ENCODE peak calls at places on chromosome 3, in five cellular contexts. N, T, M, W and J are unnamed samples.

GRCh38 chr3:101310580-101311375 is 9.6 kb downstream of the IMPG2 start:
- DNase-seq in N (no peak), T (no peak), M (no peak), W (no peak), J (no peak)

GRCh38 chr3:99865321-99865720 is 47.7 kb downstream of the CMSS1 start:
- DNase-seq in N (no peak), T (no peak), M (no peak), W (no peak), J (no peak)

GRCh38 chr3:62096521-62096920 is 276.8 kb downstream of the FEZF2 start:
- DNase-seq in N (no peak), T (no peak), M (no peak), W (no peak), J (no peak)

GRCh38 chr3:8970971-8971589 is 7.8 kb upstream of the RAD18 start:
- DNase-seq in N (peak), T (peak), M (peak), W (peak), J (peak)

GRCh38 chr3:53195602-53196574 is 34.9 kb downstream of the PRKCD start:
- DNase-seq in N (peak), T (peak), M (peak), W (peak), J (peak)

GRCh38 chr3:182979719-182980191 is 583 bp downstream of the DCUN1D1 start:
- DNase-seq in N (peak), T (peak), M (peak), W (peak), J (no peak)

GRCh38 chr3:169145551-169145950 is 518.0 kb downstream of the MECOM start:
- DNase-seq in N (no peak), T (peak), M (no peak), W (no peak), J (no peak)

GRCh38 chr3:174498638-174499037 is 360.5 kb upstream of the NAALADL2 start:
- DNase-seq in N (no peak), T (no peak), M (no peak), W (no peak), J (no peak)

GRCh38 chr3:58666683-58667082 is at the start of gene FAM3D:
- DNase-seq in N (no peak), T (no peak), M (peak), W (no peak), J (no peak)

GRCh38 chr3:153369561-153370374 is 207.7 kb downstream of the RAP2B start:
- DNase-seq in N (no peak), T (no peak), M (no peak), W (no peak), J (no peak)

GRCh38 chr3:105145516-105145915 is 221.2 kb upstream of the ALCAM start:
- DNase-seq in N (no peak), T (no peak), M (no peak), W (no peak), J (no peak)

GRCh38 chr3:64449026-64449425 is 223.8 kb upstream of the PRICKLE2 start:
- DNase-seq in N (no peak), T (no peak), M (no peak), W (no peak), J (no peak)

GRCh38 chr3:3893590-3893989 is 94.4 kb downstream of the LRRN1 start:
- DNase-seq in N (no peak), T (no peak), M (no peak), W (no peak), J (no peak)

GRCh38 chr3:140552403-140552802 is 125.5 kb upstream of the TRIM42 start:
- DNase-seq in N (peak), T (no peak), M (no peak), W (no peak), J (no peak)

GRCh38 chr3:69767571-69767970 is 28.3 kb downstream of the MITF start:
- DNase-seq in N (no peak), T (no peak), M (peak), W (no peak), J (no peak)

GRCh38 chr3:43418601-43419272 is 132.4 kb downstream of the SNRK start:
- DNase-seq in N (no peak), T (no peak), M (peak), W (no peak), J (no peak)

GRCh38 chr3:98567646-98568280 is 25.6 kb downstream of the CPOX start:
- DNase-seq in N (no peak), T (no peak), M (no peak), W (no peak), J (no peak)

GRCh38 chr3:194986208-194987043 is 284.5 kb downstream of the XXYLT1 start:
- DNase-seq in N (no peak), T (no peak), M (no peak), W (no peak), J (no peak)

GRCh38 chr3:48686538-48687219 is 964 bp upstream of the NCKIPSD start:
- DNase-seq in N (no peak), T (no peak), M (no peak), W (no peak), J (no peak)

GRCh38 chr3:133970916-133971315 is 58.8 kb downstream of the SLCO2A1 start:
- DNase-seq in N (no peak), T (no peak), M (no peak), W (no peak), J (no peak)

GRCh38 chr3:155241559-155241958 is 51.9 kb downstream of the STRIT1 start:
- DNase-seq in N (no peak), T (no peak), M (no peak), W (no peak), J (no peak)

GRCh38 chr3:123300056-123300455 is 98.3 kb downstream of the SEC22A start:
- DNase-seq in N (no peak), T (no peak), M (no peak), W (no peak), J (no peak)

GRCh38 chr3:115072265-115073008 is 74.7 kb downstream of the ZBTB20 start:
- DNase-seq in N (no peak), T (peak), M (no peak), W (no peak), J (no peak)

GRCh38 chr3:46998121-46998851 is 18.8 kb downstream of the NBEAL2 start:
- DNase-seq in N (peak), T (no peak), M (peak), W (peak), J (peak)

GRCh38 chr3:154310840-154311239 is 13.4 kb downstream of the DHX36 start:
- DNase-seq in N (no peak), T (no peak), M (no peak), W (no peak), J (no peak)

GRCh38 chr3:45608885-45609284 is 14.3 kb downstream of the LIMD1 start:
- DNase-seq in N (no peak), T (peak), M (no peak), W (no peak), J (no peak)

GRCh38 chr3:15431256-15431837 is 3.9 kb downstream of the EAF1 start:
- DNase-seq in N (no peak), T (no peak), M (no peak), W (no peak), J (no peak)
- H3K4me3 ChIP-seq in N (no peak), T (no peak), M (no peak), W (no peak), J (no peak)

DNA sequence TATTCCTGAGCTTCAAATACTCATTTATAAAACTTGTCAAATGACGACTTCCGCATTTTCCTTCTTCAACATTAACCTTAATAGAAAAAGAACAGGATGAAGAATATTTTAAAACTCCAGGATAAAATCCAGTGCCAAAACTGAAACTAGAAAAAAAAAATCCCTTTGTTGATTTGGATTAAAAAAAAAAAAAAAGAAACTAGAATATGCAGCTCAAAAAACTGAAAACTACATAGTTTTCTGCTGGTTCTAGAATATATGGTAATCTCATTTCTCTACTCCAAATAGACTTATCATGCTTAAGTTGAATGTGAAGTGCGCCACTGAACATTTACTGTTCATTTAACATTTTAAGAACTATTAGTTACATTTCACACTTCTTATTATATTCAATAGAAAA is 6.0 kb downstream of the TRA2B start:
- DNase-seq in N (no peak), T (no peak), M (no peak), W (no peak), J (no peak)
- H3K4me3 ChIP-seq in N (peak), T (no peak), M (peak), W (peak), J (no peak)

DNA sequence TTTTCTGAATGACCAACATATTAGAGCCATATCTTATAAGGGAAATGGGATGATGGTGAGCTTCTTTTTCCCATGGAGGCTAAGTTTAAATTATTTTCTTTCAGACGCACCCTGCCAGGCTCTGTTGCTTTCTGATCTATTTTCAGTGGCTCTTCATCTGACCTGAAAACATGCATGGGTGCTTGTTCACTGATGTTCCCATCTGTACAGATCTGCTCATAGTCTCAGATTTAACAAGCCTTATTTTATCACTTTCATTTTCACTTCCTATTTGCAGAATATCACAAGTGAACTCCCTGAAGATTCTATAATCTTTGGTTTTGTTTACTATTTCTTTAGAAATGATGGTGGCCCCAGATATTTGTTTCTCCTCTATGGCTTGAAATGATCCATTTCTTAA is 31.1 kb upstream of the SUCLG2 start:
- DNase-seq in N (no peak), T (no peak), M (no peak), W (peak), J (no peak)
- H3K4me3 ChIP-seq in N (no peak), T (no peak), M (peak), W (peak), J (no peak)

GRCh38 chr3:11059799-11060115 is 67.2 kb downstream of the SLC6A1 start:
- DNase-seq in N (no peak), T (no peak), M (no peak), W (no peak), J (no peak)

GRCh38 chr3:11057655-11058054 is 65.1 kb downstream of the SLC6A1 start:
- DNase-seq in N (no peak), T (no peak), M (no peak), W (no peak), J (no peak)

GRCh38 chr3:11059090-11059798 is 66.7 kb downstream of the SLC6A1 start:
- DNase-seq in N (peak), T (peak), M (peak), W (no peak), J (peak)

GRCh38 chr3:11062704-11063103 is 70.2 kb downstream of the SLC6A1 start:
- DNase-seq in N (no peak), T (no peak), M (no peak), W (no peak), J (no peak)

DNA sequence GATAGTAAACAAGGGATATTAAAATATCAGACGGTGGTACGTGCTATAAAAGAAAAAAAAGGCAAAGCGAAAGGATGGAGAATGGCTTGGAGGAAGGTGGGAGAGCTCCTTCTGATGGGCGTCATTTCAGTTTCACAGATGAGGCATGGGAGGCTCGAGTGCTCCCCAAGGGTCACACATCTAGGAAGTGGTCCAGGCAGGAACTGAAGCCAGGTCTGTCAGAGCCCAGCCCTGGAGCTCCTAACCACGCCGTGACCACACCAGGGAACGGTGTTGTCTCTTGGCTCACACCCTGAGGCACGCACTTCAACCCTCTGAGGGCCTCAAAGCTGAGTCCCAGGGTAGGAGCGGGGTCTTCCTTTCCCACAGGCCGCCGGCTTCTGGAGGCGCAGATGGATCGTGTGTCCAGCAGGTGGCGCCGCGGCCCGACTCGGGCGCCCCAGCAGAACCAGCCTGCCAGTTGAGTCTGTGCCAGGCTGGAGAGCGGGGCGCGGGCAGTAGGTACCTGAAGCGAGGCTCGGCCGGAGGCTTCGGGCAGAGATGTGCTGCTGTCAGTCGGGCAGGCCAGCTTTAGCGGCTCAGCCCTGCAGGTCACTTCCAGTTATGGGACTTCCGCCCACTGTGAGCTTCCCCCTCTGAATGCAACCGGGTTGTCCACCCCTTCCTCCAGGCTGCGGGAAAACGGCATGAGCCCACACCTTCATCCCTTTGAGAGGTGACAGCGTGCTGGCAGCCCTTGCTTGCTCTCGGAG is 68.1 kb downstream of the SLC6A1 start:
- DNase-seq in N (peak), T (peak), M (peak), W (no peak), J (peak)
- H3K4me3 ChIP-seq in N (peak), T (peak), M (peak), W (no peak), J (peak)

GRCh38 chr3:42052132-42052866 is 38.9 kb upstream of the TRAK1 start:
- DNase-seq in N (no peak), T (no peak), M (no peak), W (no peak), J (no peak)
- H3K4me3 ChIP-seq in N (no peak), T (no peak), M (no peak), W (no peak), J (no peak)

GRCh38 chr3:137766069-137766960 is 2.2 kb downstream of the SOX14 start:
- DNase-seq in N (peak), T (no peak), M (no peak), W (no peak), J (no peak)

GRCh38 chr3:137764001-137764433 is at the start of gene SOX14:
- DNase-seq in N (peak), T (no peak), M (no peak), W (no peak), J (no peak)

GRCh38 chr3:137765310-137766033 is 1.4 kb downstream of the SOX14 start:
- DNase-seq in N (peak), T (no peak), M (no peak), W (no peak), J (no peak)

GRCh38 chr3:137763594-137763938 is 549 bp upstream of the SOX14 start:
- DNase-seq in N (peak), T (no peak), M (no peak), W (no peak), J (no peak)

GRCh38 chr3:137764563-137765309 is 621 bp downstream of the SOX14 start:
- DNase-seq in N (peak), T (no peak), M (no peak), W (no peak), J (no peak)
- H3K4me3 ChIP-seq in N (peak), T (no peak), M (no peak), W (no peak), J (peak)

GRCh38 chr3:130894873-130895330 is 1.0 kb downstream of the ATP2C1 start:
- DNase-seq in N (peak), T (peak), M (no peak), W (no peak), J (no peak)

GRCh38 chr3:130892759-130893239 is 1.1 kb upstream of the ATP2C1 start:
- DNase-seq in N (peak), T (peak), M (peak), W (peak), J (peak)

GRCh38 chr3:130895690-130896089 is 1.8 kb downstream of the ATP2C1 start:
- DNase-seq in N (no peak), T (no peak), M (no peak), W (no peak), J (no peak)

GRCh38 chr3:130893240-130894129 is at the start of gene ATP2C1:
- DNase-seq in N (peak), T (peak), M (peak), W (peak), J (peak)

DNA sequence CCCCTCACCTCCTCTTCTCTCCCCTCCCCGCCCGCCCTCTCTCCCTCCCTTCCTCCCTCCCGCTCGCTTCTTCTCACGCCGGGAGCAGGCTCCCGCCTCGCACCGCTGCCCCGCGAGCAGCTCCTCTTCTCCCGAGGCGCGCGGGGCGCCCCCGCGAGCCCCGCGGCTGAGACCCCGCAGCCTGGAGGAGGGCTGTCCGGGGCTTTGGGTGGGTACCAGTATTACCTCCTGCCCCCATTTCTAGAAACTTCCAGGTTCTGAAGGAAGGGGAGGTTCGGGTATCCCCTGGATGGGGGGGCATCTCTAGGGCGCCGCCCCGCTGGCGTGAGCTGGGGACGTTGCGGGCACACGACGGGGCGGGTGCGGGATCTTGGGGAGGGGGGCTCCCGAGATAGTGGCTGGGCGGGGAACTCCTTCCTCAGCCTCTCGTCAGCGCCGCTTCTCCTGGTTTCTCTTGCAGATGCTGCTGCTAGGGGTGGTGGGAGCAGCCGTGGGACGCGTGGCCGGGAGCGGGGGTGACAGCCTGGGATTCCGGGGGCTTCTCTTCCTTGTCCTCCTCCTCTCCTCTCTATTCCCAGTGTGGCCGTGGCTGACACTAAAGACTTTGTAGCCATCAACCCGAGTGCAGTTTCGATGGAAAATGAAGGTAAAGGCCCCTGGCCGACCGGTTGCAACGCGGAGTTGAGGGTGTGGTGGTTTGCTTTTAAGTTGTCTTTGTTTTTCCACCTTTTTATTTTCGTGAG is 417 bp downstream of the ATP2C1 start:
- DNase-seq in N (peak), T (peak), M (peak), W (peak), J (no peak)
- H3K4me3 ChIP-seq in N (peak), T (peak), M (peak), W (peak), J (peak)

GRCh38 chr3:124552224-124552623 is 178.0 kb upstream of the UMPS start:
- DNase-seq in N (no peak), T (peak), M (no peak), W (no peak), J (no peak)
- H3K4me3 ChIP-seq in N (no peak), T (no peak), M (no peak), W (no peak), J (no peak)

DNA sequence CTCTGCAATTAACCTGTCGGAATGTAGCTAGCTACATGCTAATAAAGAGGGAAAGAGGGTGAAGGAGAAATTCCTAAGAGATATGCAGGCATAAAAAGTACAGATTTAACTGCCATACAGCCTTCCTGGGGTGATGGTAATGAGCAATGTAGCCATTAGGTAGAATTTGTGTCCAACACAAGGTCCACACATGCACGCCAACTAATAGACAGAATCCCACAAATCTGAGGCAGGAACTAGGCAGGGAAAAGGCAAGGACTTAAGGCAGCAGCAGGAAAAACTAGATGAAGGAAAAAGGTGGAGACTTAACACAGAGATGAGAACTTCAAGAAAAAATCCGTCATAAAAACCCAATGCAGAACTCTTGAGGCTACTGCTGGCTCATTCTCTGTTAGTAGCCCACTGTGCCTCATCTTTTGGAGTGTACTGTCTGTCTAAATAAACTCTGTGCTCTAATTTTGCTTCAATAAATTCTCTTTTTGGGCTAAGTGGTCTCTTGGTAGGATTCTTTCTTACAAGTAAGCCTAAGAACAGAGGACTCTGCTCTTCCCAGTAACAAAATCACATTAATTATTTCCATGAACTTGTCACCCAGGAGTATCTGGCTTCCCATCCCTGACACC is 81.5 kb downstream of the BTLA start:
- DNase-seq in N (no peak), T (no peak), M (no peak), W (no peak), J (no peak)
- H3K4me3 ChIP-seq in N (peak), T (no peak), M (no peak), W (no peak), J (no peak)

GRCh38 chr3:184173374-184173722 is 1.3 kb upstream of the AP2M1 start:
- DNase-seq in N (no peak), T (no peak), M (no peak), W (no peak), J (no peak)
- H3K4me3 ChIP-seq in N (no peak), T (no peak), M (no peak), W (no peak), J (no peak)